ENCODE peak calls at places on chromosome 1, in nine cellular contexts. One of them, this sample, is unnamed.

GRCh38 chr1:52970149-52970548 is 43.1 kb downstream of the SCP2 start:
- DNase-seq in H1: no peak
- DNase-seq in IMR-90: peak
- DNase-seq in tibial nerve: no peak
- DNase-seq in CD8-positive, alpha-beta T cell: no peak
- DNase-seq in cardiac muscle cell: peak
- DNase-seq in neural progenitor cell: peak
- DNase-seq in HL-60: no peak
- DNase-seq in dorsolateral prefrontal cortex: no peak
- DNase-seq in this sample: no peak

GRCh38 chr1:60970081-60970509 is 112.3 kb upstream of the NFIA start:
- DNase-seq in cardiac muscle cell: peak
- DNase-seq in H1: no peak
- DNase-seq in HL-60: no peak
- DNase-seq in dorsolateral prefrontal cortex: no peak
- DNase-seq in neural progenitor cell: peak
- DNase-seq in CD8-positive, alpha-beta T cell: no peak
- DNase-seq in IMR-90: peak
- DNase-seq in tibial nerve: no peak
- DNase-seq in this sample: no peak

GRCh38 chr1:154445040-154445472 is 39.9 kb downstream of the IL6R start:
- DNase-seq in HL-60: no peak
- DNase-seq in dorsolateral prefrontal cortex: no peak
- DNase-seq in IMR-90: peak
- DNase-seq in H1: no peak
- DNase-seq in tibial nerve: no peak
- DNase-seq in CD8-positive, alpha-beta T cell: peak
- DNase-seq in cardiac muscle cell: no peak
- DNase-seq in neural progenitor cell: no peak
- DNase-seq in this sample: peak

GRCh38 chr1:61851849-61852692 is 109.8 kb downstream of the PATJ start:
- DNase-seq in IMR-90: peak
- DNase-seq in neural progenitor cell: peak
- DNase-seq in CD8-positive, alpha-beta T cell: peak
- DNase-seq in dorsolateral prefrontal cortex: no peak
- DNase-seq in HL-60: peak
- DNase-seq in H1: no peak
- DNase-seq in tibial nerve: peak
- DNase-seq in cardiac muscle cell: peak
- DNase-seq in this sample: peak

GRCh38 chr1:113515498-113515897 is 125.2 kb downstream of the MAGI3 start:
- DNase-seq in H1: no peak
- DNase-seq in CD8-positive, alpha-beta T cell: no peak
- DNase-seq in neural progenitor cell: no peak
- DNase-seq in cardiac muscle cell: no peak
- DNase-seq in IMR-90: peak
- DNase-seq in tibial nerve: no peak
- DNase-seq in dorsolateral prefrontal cortex: no peak
- DNase-seq in HL-60: no peak
- DNase-seq in this sample: no peak

GRCh38 chr1:14775434-14775833 is 176.9 kb downstream of the KAZN start:
- DNase-seq in cardiac muscle cell: no peak
- DNase-seq in dorsolateral prefrontal cortex: no peak
- DNase-seq in neural progenitor cell: no peak
- DNase-seq in IMR-90: no peak
- DNase-seq in tibial nerve: no peak
- DNase-seq in H1: no peak
- DNase-seq in HL-60: no peak
- DNase-seq in CD8-positive, alpha-beta T cell: no peak
- DNase-seq in this sample: no peak

GRCh38 chr1:20589331-20590312 is 725 bp downstream of the CDA start:
- DNase-seq in cardiac muscle cell: peak
- DNase-seq in CD8-positive, alpha-beta T cell: no peak
- DNase-seq in dorsolateral prefrontal cortex: no peak
- DNase-seq in IMR-90: peak
- DNase-seq in HL-60: peak
- DNase-seq in neural progenitor cell: peak
- DNase-seq in tibial nerve: no peak
- DNase-seq in H1: no peak
- DNase-seq in this sample: no peak

GRCh38 chr1:63747445-63747844 is 26.4 kb upstream of the ROR1 start:
- DNase-seq in CD8-positive, alpha-beta T cell: no peak
- DNase-seq in tibial nerve: no peak
- DNase-seq in neural progenitor cell: no peak
- DNase-seq in cardiac muscle cell: no peak
- DNase-seq in dorsolateral prefrontal cortex: no peak
- DNase-seq in HL-60: no peak
- DNase-seq in H1: no peak
- DNase-seq in IMR-90: no peak
- DNase-seq in this sample: no peak

GRCh38 chr1:58809327-58810040 is 25.6 kb upstream of the JUN start:
- DNase-seq in CD8-positive, alpha-beta T cell: no peak
- DNase-seq in IMR-90: peak
- DNase-seq in cardiac muscle cell: no peak
- DNase-seq in HL-60: peak
- DNase-seq in H1: no peak
- DNase-seq in dorsolateral prefrontal cortex: no peak
- DNase-seq in neural progenitor cell: no peak
- DNase-seq in tibial nerve: no peak
- DNase-seq in this sample: peak

GRCh38 chr1:8415526-8416278 is 97.8 kb downstream of the SLC45A1 start:
- DNase-seq in neural progenitor cell: no peak
- DNase-seq in tibial nerve: no peak
- DNase-seq in IMR-90: no peak
- DNase-seq in dorsolateral prefrontal cortex: no peak
- DNase-seq in cardiac muscle cell: no peak
- DNase-seq in HL-60: no peak
- DNase-seq in H1: no peak
- DNase-seq in CD8-positive, alpha-beta T cell: no peak
- DNase-seq in this sample: peak

GRCh38 chr1:33280091-33280661 is 23.9 kb downstream of the ZNF362 start:
- DNase-seq in H1: no peak
- DNase-seq in tibial nerve: no peak
- DNase-seq in neural progenitor cell: no peak
- DNase-seq in IMR-90: no peak
- DNase-seq in cardiac muscle cell: no peak
- DNase-seq in HL-60: no peak
- DNase-seq in dorsolateral prefrontal cortex: peak
- DNase-seq in CD8-positive, alpha-beta T cell: no peak
- DNase-seq in this sample: no peak

GRCh38 chr1:226653311-226653921 is 85.7 kb downstream of the ITPKB start:
- DNase-seq in dorsolateral prefrontal cortex: no peak
- DNase-seq in neural progenitor cell: no peak
- DNase-seq in H1: no peak
- DNase-seq in cardiac muscle cell: no peak
- DNase-seq in tibial nerve: no peak
- DNase-seq in HL-60: no peak
- DNase-seq in IMR-90: no peak
- DNase-seq in CD8-positive, alpha-beta T cell: peak
- DNase-seq in this sample: no peak

GRCh38 chr1:34852677-34853217 is 6.8 kb downstream of the SMIM12 start:
- DNase-seq in cardiac muscle cell: peak
- DNase-seq in tibial nerve: peak
- DNase-seq in neural progenitor cell: peak
- DNase-seq in HL-60: peak
- DNase-seq in CD8-positive, alpha-beta T cell: peak
- DNase-seq in H1: peak
- DNase-seq in IMR-90: peak
- DNase-seq in dorsolateral prefrontal cortex: peak
- DNase-seq in this sample: peak

GRCh38 chr1:93668121-93668520 is 13.5 kb downstream of the BCAR3 start:
- DNase-seq in IMR-90: no peak
- DNase-seq in CD8-positive, alpha-beta T cell: no peak
- DNase-seq in dorsolateral prefrontal cortex: no peak
- DNase-seq in cardiac muscle cell: no peak
- DNase-seq in H1: no peak
- DNase-seq in neural progenitor cell: no peak
- DNase-seq in tibial nerve: no peak
- DNase-seq in HL-60: no peak
- DNase-seq in this sample: no peak

GRCh38 chr1:89873757-89874156 is 52.9 kb downstream of the LRRC8D start:
- DNase-seq in IMR-90: peak
- DNase-seq in HL-60: no peak
- DNase-seq in H1: no peak
- DNase-seq in CD8-positive, alpha-beta T cell: no peak
- DNase-seq in tibial nerve: no peak
- DNase-seq in cardiac muscle cell: no peak
- DNase-seq in dorsolateral prefrontal cortex: no peak
- DNase-seq in neural progenitor cell: no peak
- DNase-seq in this sample: no peak

GRCh38 chr1:53546409-53547155 is 87.4 kb downstream of the DMRTB1 start:
- DNase-seq in H1: no peak
- DNase-seq in neural progenitor cell: no peak
- DNase-seq in HL-60: no peak
- DNase-seq in CD8-positive, alpha-beta T cell: peak
- DNase-seq in IMR-90: no peak
- DNase-seq in cardiac muscle cell: no peak
- DNase-seq in tibial nerve: no peak
- DNase-seq in dorsolateral prefrontal cortex: no peak
- DNase-seq in this sample: no peak

GRCh38 chr1:159113783-159114182 is 37.2 kb upstream of the AIM2 start:
- DNase-seq in HL-60: no peak
- DNase-seq in neural progenitor cell: no peak
- DNase-seq in CD8-positive, alpha-beta T cell: no peak
- DNase-seq in dorsolateral prefrontal cortex: no peak
- DNase-seq in H1: no peak
- DNase-seq in tibial nerve: no peak
- DNase-seq in IMR-90: no peak
- DNase-seq in cardiac muscle cell: no peak
- DNase-seq in this sample: no peak
- H3K4me3 ChIP-seq in HL-60: no peak
- H3K4me3 ChIP-seq in neural progenitor cell: no peak
- H3K4me3 ChIP-seq in CD8-positive, alpha-beta T cell: no peak
- H3K4me3 ChIP-seq in dorsolateral prefrontal cortex: no peak
- H3K4me3 ChIP-seq in H1: no peak
- H3K4me3 ChIP-seq in tibial nerve: no peak
- H3K4me3 ChIP-seq in IMR-90: no peak
- H3K4me3 ChIP-seq in cardiac muscle cell: no peak
- H3K4me3 ChIP-seq in this sample: no peak

GRCh38 chr1:66490817-66491216 is 43.1 kb upstream of the SGIP1 start:
- DNase-seq in HL-60: no peak
- DNase-seq in CD8-positive, alpha-beta T cell: no peak
- DNase-seq in tibial nerve: peak
- DNase-seq in neural progenitor cell: no peak
- DNase-seq in dorsolateral prefrontal cortex: no peak
- DNase-seq in H1: no peak
- DNase-seq in cardiac muscle cell: no peak
- DNase-seq in IMR-90: peak
- DNase-seq in this sample: peak
- H3K27ac ChIP-seq in HL-60: no peak
- H3K27ac ChIP-seq in CD8-positive, alpha-beta T cell: no peak
- H3K27ac ChIP-seq in tibial nerve: no peak
- H3K27ac ChIP-seq in neural progenitor cell: no peak
- H3K27ac ChIP-seq in dorsolateral prefrontal cortex: no peak
- H3K27ac ChIP-seq in H1: no peak
- H3K27ac ChIP-seq in cardiac muscle cell: no peak
- H3K27ac ChIP-seq in IMR-90: no peak
- H3K27ac ChIP-seq in this sample: no peak

DNA sequence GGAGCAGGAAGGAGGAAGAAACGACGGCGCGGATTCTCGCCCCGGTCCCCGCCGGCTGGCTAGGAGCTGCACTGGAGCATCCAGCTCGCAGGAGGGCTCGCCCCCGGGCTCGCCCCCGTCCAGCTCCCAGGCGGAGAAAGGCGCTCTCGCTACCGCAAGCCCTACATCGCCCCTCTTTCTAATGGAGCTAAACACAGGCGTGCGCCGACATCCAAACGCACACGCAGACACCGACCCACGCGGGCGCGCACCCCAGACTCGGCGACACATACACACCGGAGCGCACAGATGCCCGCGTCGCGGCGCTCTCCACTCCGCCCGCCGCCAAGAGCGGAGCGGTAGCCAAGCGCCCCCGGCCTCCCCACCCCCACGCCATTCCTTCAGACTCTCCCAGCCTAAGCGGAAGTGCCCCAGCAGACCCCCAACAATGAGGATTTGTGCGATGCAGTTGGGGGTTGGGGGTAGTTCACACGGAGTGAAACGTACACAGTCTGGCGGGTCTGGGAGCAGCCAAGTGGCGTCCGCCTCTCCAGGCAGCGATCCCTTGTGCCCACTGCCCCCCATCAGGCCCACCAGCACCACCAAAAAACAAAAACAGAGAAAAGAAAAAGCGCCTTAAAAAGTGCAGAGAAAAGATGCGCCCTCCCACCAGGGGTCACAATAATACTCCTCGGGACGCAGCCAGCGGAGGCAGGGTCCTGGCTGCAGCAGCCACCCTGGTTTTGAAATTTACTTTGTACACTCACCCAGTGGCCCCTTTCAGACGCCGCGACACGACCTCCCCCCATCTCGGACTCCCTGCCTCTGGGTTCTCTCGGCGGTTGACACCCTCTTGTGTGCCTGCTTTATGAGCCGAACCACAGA is 1.4 kb downstream of the DAB1 start:
- DNase-seq in HL-60: no peak
- DNase-seq in tibial nerve: no peak
- DNase-seq in CD8-positive, alpha-beta T cell: no peak
- DNase-seq in neural progenitor cell: peak
- DNase-seq in H1: no peak
- DNase-seq in cardiac muscle cell: peak
- DNase-seq in dorsolateral prefrontal cortex: no peak
- DNase-seq in IMR-90: peak
- DNase-seq in this sample: peak
- TF ChIP-seq CTCF in HL-60: no peak
- TF ChIP-seq CTCF in tibial nerve: no peak
- TF ChIP-seq CTCF in CD8-positive, alpha-beta T cell: no peak
- TF ChIP-seq CTCF in neural progenitor cell: peak
- TF ChIP-seq CTCF in H1: no peak
- TF ChIP-seq CTCF in cardiac muscle cell: peak
- TF ChIP-seq CTCF in dorsolateral prefrontal cortex: no peak
- TF ChIP-seq CTCF in IMR-90: peak
- TF ChIP-seq CTCF in this sample: peak

GRCh38 chr1:230127105-230128054 is 60.3 kb downstream of the GALNT2 start:
- DNase-seq in dorsolateral prefrontal cortex: no peak
- DNase-seq in IMR-90: no peak
- DNase-seq in H1: no peak
- DNase-seq in neural progenitor cell: peak
- DNase-seq in cardiac muscle cell: no peak
- DNase-seq in tibial nerve: no peak
- DNase-seq in CD8-positive, alpha-beta T cell: peak
- DNase-seq in HL-60: no peak
- DNase-seq in this sample: no peak

GRCh38 chr1:230124187-230125128 is 57.4 kb downstream of the GALNT2 start:
- DNase-seq in H1: no peak
- DNase-seq in CD8-positive, alpha-beta T cell: no peak
- DNase-seq in dorsolateral prefrontal cortex: no peak
- DNase-seq in cardiac muscle cell: no peak
- DNase-seq in neural progenitor cell: no peak
- DNase-seq in tibial nerve: no peak
- DNase-seq in HL-60: peak
- DNase-seq in IMR-90: no peak
- DNase-seq in this sample: peak

GRCh38 chr1:230123280-230124186 is 56.5 kb downstream of the GALNT2 start:
- DNase-seq in HL-60: no peak
- DNase-seq in cardiac muscle cell: no peak
- DNase-seq in CD8-positive, alpha-beta T cell: no peak
- DNase-seq in IMR-90: peak
- DNase-seq in neural progenitor cell: no peak
- DNase-seq in dorsolateral prefrontal cortex: no peak
- DNase-seq in H1: no peak
- DNase-seq in tibial nerve: no peak
- DNase-seq in this sample: no peak

GRCh38 chr1:230126529-230127104 is 59.6 kb downstream of the GALNT2 start:
- DNase-seq in neural progenitor cell: no peak
- DNase-seq in tibial nerve: no peak
- DNase-seq in cardiac muscle cell: no peak
- DNase-seq in dorsolateral prefrontal cortex: no peak
- DNase-seq in HL-60: no peak
- DNase-seq in H1: no peak
- DNase-seq in IMR-90: no peak
- DNase-seq in CD8-positive, alpha-beta T cell: no peak
- DNase-seq in this sample: no peak

GRCh38 chr1:230125633-230126528 is 58.8 kb downstream of the GALNT2 start:
- DNase-seq in cardiac muscle cell: no peak
- DNase-seq in H1: no peak
- DNase-seq in HL-60: no peak
- DNase-seq in CD8-positive, alpha-beta T cell: no peak
- DNase-seq in IMR-90: peak
- DNase-seq in neural progenitor cell: no peak
- DNase-seq in dorsolateral prefrontal cortex: no peak
- DNase-seq in tibial nerve: no peak
- DNase-seq in this sample: no peak
- H3K4me3 ChIP-seq in cardiac muscle cell: no peak
- H3K4me3 ChIP-seq in H1: no peak
- H3K4me3 ChIP-seq in HL-60: no peak
- H3K4me3 ChIP-seq in CD8-positive, alpha-beta T cell: no peak
- H3K4me3 ChIP-seq in IMR-90: no peak
- H3K4me3 ChIP-seq in neural progenitor cell: no peak
- H3K4me3 ChIP-seq in dorsolateral prefrontal cortex: no peak
- H3K4me3 ChIP-seq in tibial nerve: no peak
- H3K4me3 ChIP-seq in this sample: no peak